ENCODE peak calls at places on chromosomes 12 and 14, in nine cellular contexts. R, T, Z, Q, A, S, J, F and W are unnamed samples.

GRCh38 chr12:110370732-110371141 is 32.8 kb downstream of the ANAPC7 start:
- DNase-seq in S (no peak), J (no peak), A (no peak), Q (no peak), Z (no peak), F (peak; percentile 49), R (no peak), T (no peak), W (no peak)

GRCh38 chr14:105383083-105383730 is 15.1 kb upstream of the TEX22 start:
- DNase-seq in R (no peak), Z (no peak), F (no peak), A (no peak), S (no peak), T (no peak), J (no peak), Q (no peak), W (no peak)

GRCh38 chr14:31080060-31080459 is 53.9 kb upstream of the STRN3 start:
- DNase-seq in T (no peak), A (no peak), S (no peak), Q (no peak), F (no peak), R (peak; percentile 13), Z (no peak), J (no peak), W (no peak)

GRCh38 chr14:65237023-65237814 is 134.9 kb upstream of the MAX start:
- DNase-seq in F (no peak), R (no peak), Z (no peak), S (no peak), T (no peak), A (no peak), Q (no peak), J (peak; percentile 78), W (no peak)

GRCh38 chr14:92609955-92610354 is 96.4 kb downstream of the RIN3 start:
- DNase-seq in Q (no peak), J (no peak), F (no peak), R (no peak), T (no peak), Z (no peak), S (no peak), A (no peak), W (no peak)

GRCh38 chr12:69884386-69884785 is 59.4 kb downstream of the MYRFL start:
- DNase-seq in F (no peak), R (no peak), Z (no peak), S (no peak), J (no peak), Q (no peak), T (no peak), A (no peak), W (no peak)

GRCh38 chr14:50864237-50864636 is 7.6 kb upstream of the ABHD12B start:
- DNase-seq in T (no peak), J (no peak), F (no peak), R (no peak), A (no peak), Z (no peak), S (no peak), Q (no peak), W (no peak)

GRCh38 chr12:132729541-132730320 is 19.1 kb downstream of the PGAM5 start:
- DNase-seq in R (peak; percentile 20), Q (no peak), F (no peak), A (no peak), S (no peak), J (no peak), Z (no peak), T (no peak), W (no peak)

GRCh38 chr14:75274045-75274898 is 4.4 kb upstream of the FOS start:
- DNase-seq in S (no peak), Q (no peak), F (no peak), T (no peak), Z (no peak), A (no peak), J (no peak), R (no peak), W (no peak)

GRCh38 chr14:31787377-31787776 is 226.2 kb downstream of the NUBPL start:
- DNase-seq in R (peak; percentile 62), S (no peak), Q (no peak), T (no peak), Z (no peak), J (no peak), A (no peak), F (no peak), W (no peak)

GRCh38 chr12:114611145-114612018 is 72.6 kb downstream of the TBX3 start:
- DNase-seq in R (no peak), T (no peak), Q (no peak), F (peak; percentile 31), Z (no peak), S (no peak), J (peak; percentile 82), A (no peak), W (no peak)

GRCh38 chr14:105473033-105473676 is 1.5 kb upstream of the CRIP2 start:
- DNase-seq in Q (no peak), A (no peak), R (no peak), S (no peak), Z (no peak), J (no peak), F (no peak), T (no peak), W (no peak)

GRCh38 chr14:55019968-55020554 is 6.8 kb downstream of the WDHD1 start:
- DNase-seq in Z (no peak), A (no peak), R (no peak), F (no peak), Q (no peak), J (no peak), S (no peak), T (no peak), W (no peak)

GRCh38 chr14:83548061-83548839 is 1981.7 kb upstream of the FLRT2 start:
- DNase-seq in Q (no peak), T (no peak), R (peak; percentile 19), J (no peak), A (no peak), F (no peak), Z (no peak), S (no peak), W (no peak)

GRCh38 chr12:18967814-18968213 is 161.7 kb upstream of the PLEKHA5 start:
- DNase-seq in F (peak; percentile 43), J (no peak), T (no peak), Z (no peak), S (no peak), R (peak; percentile 2), Q (no peak), A (peak; percentile 27), W (no peak)

GRCh38 chr12:102356690-102357089 is 123.7 kb downstream of the IGF1 start:
- DNase-seq in J (no peak), Z (no peak), A (no peak), T (no peak), F (no peak), R (no peak), Q (no peak), S (no peak), W (no peak)

GRCh38 chr12:113980537-113981337 is 14.6 kb upstream of the RBM19 start:
- DNase-seq in Q (peak; percentile 14), T (no peak), J (no peak), F (peak; percentile 47), Z (no peak), R (peak; percentile 13), A (peak; percentile 73), S (peak; percentile 67), W (no peak)

GRCh38 chr12:31220633-31221565 is 105.1 kb downstream of the SINHCAF start:
- DNase-seq in J (no peak), A (no peak), Q (no peak), S (no peak), T (no peak), Z (no peak), F (no peak), R (peak; percentile 32), W (no peak)

GRCh38 chr14:69660344-69661193 is 49.2 kb downstream of the SUSD6 start:
- DNase-seq in Z (no peak), R (no peak), J (no peak), F (no peak), Q (no peak), A (no peak), S (no peak), T (no peak), W (peak; percentile 68)

GRCh38 chr14:104843006-104843405 is 22.1 kb upstream of the CEP170B start:
- DNase-seq in J (no peak), A (no peak), S (no peak), Z (no peak), F (no peak), Q (no peak), T (no peak), R (no peak), W (no peak)

GRCh38 chr12:98591209-98591608 is 2.3 kb upstream of the SLC25A3 start:
- DNase-seq in Q (no peak), R (no peak), F (no peak), Z (no peak), T (no peak), S (peak; percentile 45), J (peak; percentile 51), A (no peak), W (no peak)

GRCh38 chr14:26282578-26282977 is 315.3 kb downstream of the NOVA1 start:
- DNase-seq in J (no peak), R (no peak), F (peak; percentile 26), T (no peak), Z (no peak), S (no peak), A (no peak), Q (no peak), W (no peak)

GRCh38 chr14:90570463-90570860 is 173.6 kb downstream of the CALM1 start:
- DNase-seq in T (no peak), A (no peak), J (no peak), Q (no peak), S (no peak), F (no peak), R (peak; percentile 6), Z (no peak), W (no peak)

GRCh38 chr12:107027304-107028053 is 40.5 kb upstream of the MTERF2 start:
- DNase-seq in S (no peak), T (no peak), J (no peak), A (no peak), R (peak; percentile 82), F (peak; percentile 49), Q (no peak), Z (no peak), W (no peak)

GRCh38 chr12:69515394-69515793 is 45.2 kb downstream of the FRS2 start:
- DNase-seq in F (no peak), Q (no peak), Z (no peak), S (no peak), R (no peak), A (no peak), T (no peak), J (no peak), W (no peak)

GRCh38 chr12:118058881-118059644 is 1.9 kb downstream of the WSB2 start:
- DNase-seq in A (no peak), R (no peak), Z (no peak), Q (no peak), S (no peak), J (no peak), T (no peak), F (no peak), W (no peak)